ENCODE peak calls at places on chromosomes 3 and 15, in eight cellular contexts. R is CD8-positive, alpha-beta T cell; Y is bronchial epithelial cell; E is brain microvascular endothelial cell; U is stomach; K is K562; M is esophagus squamous epithelium; V is heart right ventricle. Z is an unnamed sample. For H3K36me3, the result is how much of the 10 kb centered on the place peaks cover.

GRCh38 chr3:102466001-102466400 is 31.2 kb downstream of the ZPLD1 start:
- DNase-seq in R (no peak), Y (no peak), E (no peak), U (no peak), K (no peak), M (no peak), V (no peak), Z (no peak)

GRCh38 chr3:36957862-36958686 is 13.2 kb upstream of the TRANK1 start:
- DNase-seq in R (no peak), Y (peak), E (peak), U (no peak), K (peak), M (no peak), V (no peak), Z (no peak)

GRCh38 chr3:42961633-42962032 is 17.5 kb upstream of the GASK1A start:
- DNase-seq in R (peak), Y (peak), E (peak), U (peak), K (peak), M (no peak), V (no peak), Z (no peak)

GRCh38 chr3:12709334-12709733 is 45.4 kb upstream of the RAF1 start:
- DNase-seq in R (no peak), Y (no peak), E (no peak), U (no peak), K (no peak), M (no peak), V (no peak), Z (no peak)

GRCh38 chr3:52005571-52005986 is 9.9 kb upstream of the RPL29 start:
- DNase-seq in R (no peak), Y (peak), E (peak), U (peak), K (peak), M (no peak), V (no peak), Z (no peak)

GRCh38 chr3:42581400-42581708 is 413 bp downstream of the SEC22C start:
- DNase-seq in R (no peak), Y (peak), E (peak), U (no peak), K (no peak), M (no peak), V (no peak), Z (no peak)

GRCh38 chr3:149892371-149892770 is 78.3 kb downstream of the PFN2 start:
- DNase-seq in R (no peak), Y (no peak), E (no peak), U (no peak), K (no peak), M (no peak), V (no peak), Z (no peak)

GRCh38 chr3:185365281-185366211 is 2.6 kb downstream of the MAP3K13 start:
- DNase-seq in R (no peak), Y (peak), E (no peak), U (peak), K (no peak), M (no peak), V (no peak), Z (no peak)

GRCh38 chr3:148880681-148881080 is 15.6 kb downstream of the CPA3 start:
- DNase-seq in R (no peak), Y (no peak), E (no peak), U (no peak), K (no peak), M (no peak), V (no peak), Z (no peak)
- H3K36me3 ChIP-seq in R (under half), Y (under half), E (under half), U (under half), K (under half), M (under half), V (under half), Z (under half)

DNA sequence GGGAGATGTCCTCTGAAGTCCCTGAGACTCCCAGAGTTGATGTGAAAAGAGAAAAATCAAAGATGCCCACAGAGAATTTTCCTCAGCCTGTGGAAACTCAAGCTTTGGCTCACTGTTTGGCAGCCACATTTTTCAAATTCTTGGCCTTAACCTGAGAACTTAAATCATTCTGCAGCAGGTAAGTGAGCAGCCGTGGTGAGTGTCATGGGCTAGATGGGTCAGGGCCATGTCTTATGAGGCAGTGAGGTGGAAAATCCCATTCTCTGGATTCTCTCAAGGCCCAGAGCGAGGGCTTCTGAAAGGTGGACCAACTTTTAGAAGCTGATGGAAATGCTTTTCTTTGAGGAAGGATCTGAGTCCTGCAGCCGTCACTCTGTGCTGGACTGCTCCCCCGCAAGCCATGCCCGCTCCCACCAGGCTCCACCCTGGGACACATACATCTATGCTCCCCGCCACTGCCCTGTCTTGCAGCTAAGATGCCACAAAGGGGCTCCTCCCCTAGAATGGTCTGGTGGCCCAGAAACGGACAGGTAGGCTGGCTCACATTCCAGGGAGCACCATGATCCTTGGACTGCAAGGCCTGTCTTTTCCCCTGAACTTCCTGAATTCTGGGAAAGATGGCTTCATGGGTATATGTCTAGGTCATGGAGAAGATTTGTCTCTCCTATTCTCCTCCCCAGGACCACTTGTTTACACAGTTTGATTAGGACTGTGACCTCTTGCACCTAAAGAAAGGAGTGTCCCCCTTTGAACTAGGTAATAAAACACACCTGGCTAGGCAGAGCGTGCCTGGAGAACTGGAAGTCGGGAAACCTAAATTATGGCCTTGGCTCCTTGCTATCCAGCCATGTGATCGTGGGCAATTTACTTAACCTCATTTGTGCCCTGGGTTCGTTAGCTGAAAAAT is 221.0 kb upstream of the BHLHE40 start:
- DNase-seq in R (no peak), Y (no peak), E (no peak), U (no peak), K (no peak), M (no peak), V (no peak), Z (no peak)
- H3K4me3 ChIP-seq in R (no peak), Y (no peak), E (no peak), U (no peak), K (no peak), M (no peak), V (no peak), Z (no peak)

DNA sequence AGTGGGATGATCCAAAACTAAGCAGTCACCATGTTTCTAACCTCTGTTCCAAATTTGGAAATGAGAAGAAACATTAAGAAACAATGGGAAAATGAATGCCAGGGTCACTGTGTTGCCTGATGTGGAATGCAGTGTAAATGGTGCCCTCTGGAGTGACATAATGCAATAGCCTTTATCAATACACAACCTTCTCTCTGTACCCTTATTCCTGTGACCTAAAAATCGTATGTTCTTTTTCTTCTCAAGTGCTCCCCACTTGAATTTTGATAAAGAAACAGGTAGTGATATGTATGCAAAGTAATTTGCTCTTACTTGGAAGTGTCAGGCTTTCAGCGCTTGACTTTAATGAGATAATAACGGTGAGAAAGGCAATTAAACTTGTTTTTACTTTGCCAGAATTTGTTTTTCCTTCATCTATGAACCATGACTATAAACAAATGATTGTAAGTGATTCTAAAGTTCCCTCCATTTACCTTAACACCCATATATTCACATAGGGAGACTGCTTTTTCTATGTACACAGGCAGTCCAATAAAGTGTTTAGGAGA is 145.8 kb upstream of the THRB start:
- DNase-seq in R (no peak), Y (peak), E (peak), U (no peak), K (no peak), M (no peak), V (no peak), Z (peak)
- TF ChIP-seq CTCF in R (no peak), Y (peak), E (peak), U (no peak), K (peak), M (peak), V (peak), Z (peak)

GRCh38 chr15:89905846-89906378 is 6.8 kb downstream of the ARPIN start:
- DNase-seq in R (no peak), Y (no peak), E (no peak), U (no peak), K (no peak), M (no peak), V (no peak), Z (no peak)
- H3K36me3 ChIP-seq in R (under half), Y (under half), E (under half), U (half or more), K (under half), M (half or more), V (half or more), Z (under half)

GRCh38 chr3:141878812-141879211 is 2.4 kb downstream of the ATP1B3 start:
- DNase-seq in R (no peak), Y (peak), E (no peak), U (no peak), K (no peak), M (no peak), V (no peak), Z (no peak)
- H3K4me3 ChIP-seq in R (no peak), Y (peak), E (peak), U (peak), K (peak), M (peak), V (peak), Z (no peak)